ENCODE peak calls at places on chromosomes 4 and X, in five cellular contexts. C is aorta, X is body of pancreas, G is MM.1S, Q is cardiac muscle cell. I is an unnamed sample.

GRCh38 chr4:85823295-85823694 is 348.3 kb downstream of the ARHGAP24 start:
- DNase-seq in C (no peak), X (peak; percentile 23), G (no peak), Q (no peak), I (no peak)

GRCh38 chr4:124061413-124061812 is 651.1 kb downstream of the ANKRD50 start:
- DNase-seq in C (no peak), X (no peak), G (no peak), Q (no peak), I (no peak)

GRCh38 chr4:32102941-32103340 is 1382.8 kb downstream of the PCDH7 start:
- DNase-seq in C (no peak), X (no peak), G (no peak), Q (no peak), I (no peak)

GRCh38 chr4:588351-588849 is 12.3 kb upstream of the TMEM271 start:
- DNase-seq in C (no peak), X (no peak), G (no peak), Q (no peak), I (no peak)

GRCh38 chrX:118536687-118537461 is 41.3 kb downstream of the DOCK11 start:
- DNase-seq in C (no peak), X (no peak), G (peak; percentile 68), Q (peak; percentile 28), I (no peak)

GRCh38 chr4:110702326-110702725 is 79.4 kb upstream of the PITX2 start:
- DNase-seq in C (no peak), X (no peak), G (no peak), Q (no peak), I (no peak)

GRCh38 chr4:26858035-26858918 is 2.4 kb upstream of the STIM2 start:
- DNase-seq in C (no peak), X (no peak), G (no peak), Q (no peak), I (no peak)

GRCh38 chr4:38128478-38129451 is 168.6 kb downstream of the PTTG2 start:
- DNase-seq in C (no peak), X (no peak), G (peak; percentile 90), Q (no peak), I (peak; percentile 73)

GRCh38 chr4:148359769-148360168 is 82.4 kb downstream of the NR3C2 start:
- DNase-seq in C (no peak), X (no peak), G (no peak), Q (no peak), I (no peak)

GRCh38 chr4:98865059-98865458 is 63.9 kb downstream of the EIF4E start:
- DNase-seq in C (no peak), X (no peak), G (no peak), Q (no peak), I (no peak)

GRCh38 chrX:1853447-1853846 is 238.6 kb downstream of the ASMT start:
- DNase-seq in C (no peak), X (no peak), G (no peak), Q (no peak), I (no peak)

GRCh38 chr4:149676076-149676475 is 139.6 kb downstream of the IQCM start:
- DNase-seq in C (no peak), X (no peak), G (peak; percentile 73), Q (no peak), I (no peak)

GRCh38 chr4:80294206-80294605 is 27.7 kb downstream of the FGF5 start:
- DNase-seq in C (no peak), X (no peak), G (no peak), Q (no peak), I (no peak)

GRCh38 chr4:183722738-183723560 is 63.9 kb downstream of the TRAPPC11 start:
- DNase-seq in C (peak; percentile 69), X (peak; percentile 86), G (peak; percentile 98), Q (peak; percentile 67), I (peak; percentile 79)

DNA sequence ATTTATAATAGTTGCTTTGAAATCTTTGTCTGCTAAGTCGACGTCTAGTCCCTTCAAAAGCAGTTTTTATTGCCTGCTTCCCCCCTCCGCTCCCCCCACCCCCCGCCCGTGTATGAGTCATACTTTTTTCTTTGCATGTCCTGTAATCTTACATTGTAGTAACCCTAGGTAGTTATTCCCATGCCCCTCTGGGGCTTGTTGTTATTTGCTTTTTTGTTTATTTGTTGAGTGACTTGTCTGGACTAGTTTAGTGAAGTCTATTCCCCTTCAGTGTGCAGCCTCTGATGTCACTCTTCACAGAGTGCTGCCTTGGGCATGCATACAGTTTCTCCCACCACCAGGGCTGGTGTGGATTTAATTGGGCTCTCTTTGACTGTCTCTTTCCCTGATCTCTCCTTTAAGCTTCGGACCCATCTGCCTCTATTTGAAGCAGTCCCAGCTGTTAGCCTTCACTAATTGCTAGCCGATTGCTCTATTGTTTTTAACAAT is 86.2 kb downstream of the PPEF1 start:
- DNase-seq in C (no peak), X (no peak), G (no peak), Q (no peak), I (no peak)
- H3K4me3 ChIP-seq in C (no peak overlapping the region), X (no peak overlapping the region), G (no peak overlapping the region), Q (no peak overlapping the region), I (no peak overlapping the region)

DNA sequence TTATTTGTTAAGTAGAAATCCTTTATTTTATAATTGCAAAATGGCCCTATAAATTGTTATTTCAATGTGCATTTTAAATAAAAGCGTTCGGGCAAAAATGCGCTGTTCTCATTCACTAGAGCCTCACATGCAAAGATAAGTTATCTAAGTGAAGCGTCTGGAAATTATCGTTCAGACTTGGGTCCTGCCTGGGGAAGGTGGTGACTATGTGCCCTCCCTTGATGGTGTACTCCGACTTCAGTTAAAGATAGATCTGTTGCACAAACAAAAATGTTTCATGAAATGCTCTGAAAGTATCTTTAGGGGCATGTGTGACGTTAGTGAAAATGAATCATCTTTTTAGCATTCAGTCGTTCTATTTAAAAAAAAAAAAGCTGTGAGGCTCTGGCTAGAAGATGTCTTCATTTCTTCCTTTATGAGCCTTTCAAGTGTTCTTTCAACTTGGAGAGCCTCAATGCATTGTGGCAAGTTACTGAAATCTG is 82.8 kb downstream of the AFF1 start:
- DNase-seq in C (no peak), X (no peak), G (no peak), Q (no peak), I (no peak)
- H3K4me3 ChIP-seq in C (no peak overlapping the region), X (no peak overlapping the region), G (no peak overlapping the region), Q (no peak overlapping the region), I (no peak overlapping the region)

GRCh38 chrX:110755061-110755460 is 40.6 kb downstream of the CHRDL1 start:
- DNase-seq in C (no peak), X (no peak), G (no peak), Q (no peak), I (no peak)
- H3K4me3 ChIP-seq in C (no peak overlapping the region), X (no peak overlapping the region), G (no peak overlapping the region), Q (no peak overlapping the region), I (no peak overlapping the region)

DNA sequence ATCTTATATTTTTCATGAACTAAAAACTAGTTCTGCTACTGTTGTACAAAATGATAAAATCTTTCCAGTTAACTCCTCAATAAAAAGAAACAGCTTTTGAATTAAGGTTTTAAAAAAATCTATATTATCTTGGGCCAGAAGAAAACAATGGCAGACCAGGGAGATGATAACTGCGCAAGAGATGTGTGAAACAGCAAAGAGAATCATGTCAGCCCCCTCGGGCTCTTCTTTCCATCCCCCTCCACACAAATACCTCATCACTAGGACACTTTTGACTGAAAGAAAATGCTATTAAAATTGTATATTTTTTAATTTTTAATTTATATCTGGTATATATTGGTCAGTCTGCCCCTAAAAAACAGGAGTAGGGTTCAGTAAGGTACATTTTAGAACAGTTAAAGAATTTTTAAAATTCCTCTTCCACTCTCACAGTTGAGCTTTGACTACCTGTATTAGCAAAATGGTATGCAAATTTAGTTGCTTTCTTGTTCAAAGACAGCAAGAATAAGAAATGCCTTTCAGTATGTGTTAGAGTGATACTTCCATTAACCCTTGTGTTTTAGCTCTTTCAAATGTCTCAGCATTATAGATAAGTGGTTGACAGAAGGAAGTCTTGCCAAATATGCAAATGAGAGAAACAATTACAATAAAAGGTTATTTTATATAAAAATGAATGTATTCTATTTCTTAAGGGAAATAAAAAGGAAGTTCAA is 36.4 kb upstream of the LCORL start:
- DNase-seq in C (no peak), X (no peak), G (peak; percentile 48), Q (no peak), I (no peak)
- H3K4me3 ChIP-seq in C (no peak overlapping the region), X (no peak overlapping the region), G (peak overlapping the region; percentile 32), Q (no peak overlapping the region), I (no peak overlapping the region)

GRCh38 chrX:110089656-110090404 is 86.9 kb downstream of the TMEM164 start:
- DNase-seq in C (no peak), X (peak; percentile 79), G (no peak), Q (no peak), I (no peak)

GRCh38 chrX:110082156-110082555 is 79.2 kb downstream of the TMEM164 start:
- DNase-seq in C (no peak), X (no peak), G (no peak), Q (no peak), I (no peak)

GRCh38 chrX:110087485-110088356 is 84.8 kb downstream of the TMEM164 start:
- DNase-seq in C (no peak), X (no peak), G (no peak), Q (no peak), I (no peak)

GRCh38 chrX:110086162-110086915 is 83.4 kb downstream of the TMEM164 start:
- DNase-seq in C (no peak), X (no peak), G (no peak), Q (no peak), I (no peak)

GRCh38 chrX:110086916-110087484 is 84.1 kb downstream of the TMEM164 start:
- DNase-seq in C (no peak), X (no peak), G (no peak), Q (no peak), I (no peak)
- H3K4me3 ChIP-seq in C (no peak overlapping the region), X (no peak overlapping the region), G (no peak overlapping the region), Q (no peak overlapping the region), I (no peak overlapping the region)

GRCh38 chr4:41217020-41217333 is 2.6 kb upstream of the APBB2 start:
- DNase-seq in C (no peak), X (no peak), G (no peak), Q (no peak), I (no peak)
- H3K4me3 ChIP-seq in C (no peak overlapping the region), X (no peak overlapping the region), G (peak overlapping the region; percentile 75), Q (peak overlapping the region; percentile 55), I (no peak overlapping the region)

DNA sequence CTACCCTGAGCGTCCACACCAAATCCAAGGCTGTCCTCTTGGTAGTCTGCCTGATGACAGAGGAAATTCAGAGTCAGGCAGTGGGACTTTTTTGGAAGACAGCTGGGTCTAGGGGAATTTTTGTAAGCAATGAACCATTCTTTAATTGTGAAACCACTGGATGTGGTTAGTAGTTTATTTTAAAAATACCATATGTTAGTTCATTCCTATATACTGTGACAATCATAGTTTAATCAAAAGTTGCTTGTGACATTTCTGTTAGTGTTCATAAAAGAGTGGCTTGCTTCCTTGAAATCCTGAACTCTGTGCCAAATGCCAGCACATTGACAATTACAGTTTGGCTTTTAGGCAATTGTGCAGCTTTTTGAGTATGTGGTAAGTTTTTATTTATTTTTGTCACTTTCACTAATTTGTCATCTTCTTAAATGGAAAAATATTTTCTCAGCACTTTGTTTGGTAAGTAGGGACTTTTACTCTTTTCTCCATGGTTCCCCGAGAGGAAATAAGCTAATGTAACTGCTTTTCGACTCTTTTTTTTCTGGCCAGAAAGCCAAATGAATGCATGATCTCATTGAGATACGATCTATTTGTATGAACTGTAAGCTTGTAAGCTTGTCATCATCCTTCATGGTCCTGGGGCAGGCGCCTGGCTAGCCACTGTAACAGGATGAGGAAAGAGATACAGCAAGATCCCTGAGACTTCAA is 72.6 kb upstream of the SLC4A4 start:
- DNase-seq in C (no peak), X (no peak), G (no peak), Q (no peak), I (no peak)
- H3K4me3 ChIP-seq in C (no peak overlapping the region), X (no peak overlapping the region), G (no peak overlapping the region), Q (no peak overlapping the region), I (no peak overlapping the region)

I was measured in mucosa of descending colon.